ENCODE peak calls at places on chromosomes 1 and 21, in seven cellular contexts. One of them, this sample, is unnamed.

GRCh38 chr1:154264454-154264853 is 8.0 kb upstream of the HAX1 start:
- DNase-seq in HS-27A: no peak
- DNase-seq in activated T-cell treated with anti-CD3 and anti-CD28 coated beads, Interleukin-2, amount 50 U/mL, for 72 hours: no peak
- DNase-seq in NCI-H446 treated with DMSO at 0.1 percent for 48 hours: no peak
- DNase-seq in Panc1: no peak
- DNase-seq in heart right ventricle: no peak
- DNase-seq in posterior cingulate gyrus: no peak
- DNase-seq in this sample: no peak

GRCh38 chr21:37139902-37140301 is 66.8 kb downstream of the TTC3 start:
- DNase-seq in NCI-H446 treated with DMSO at 0.1 percent for 48 hours: no peak
- DNase-seq in heart right ventricle: no peak
- DNase-seq in posterior cingulate gyrus: no peak
- DNase-seq in Panc1: no peak
- DNase-seq in HS-27A: no peak
- DNase-seq in activated T-cell treated with anti-CD3 and anti-CD28 coated beads, Interleukin-2, amount 50 U/mL, for 72 hours: no peak
- DNase-seq in this sample: peak

GRCh38 chr1:164905891-164906290 is 346.9 kb downstream of the PBX1 start:
- DNase-seq in activated T-cell treated with anti-CD3 and anti-CD28 coated beads, Interleukin-2, amount 50 U/mL, for 72 hours: no peak
- DNase-seq in HS-27A: no peak
- DNase-seq in heart right ventricle: no peak
- DNase-seq in posterior cingulate gyrus: no peak
- DNase-seq in Panc1: no peak
- DNase-seq in NCI-H446 treated with DMSO at 0.1 percent for 48 hours: no peak
- DNase-seq in this sample: no peak

GRCh38 chr21:28937737-28938136 is 54.9 kb downstream of the LTN1 start:
- DNase-seq in HS-27A: no peak
- DNase-seq in NCI-H446 treated with DMSO at 0.1 percent for 48 hours: no peak
- DNase-seq in activated T-cell treated with anti-CD3 and anti-CD28 coated beads, Interleukin-2, amount 50 U/mL, for 72 hours: no peak
- DNase-seq in Panc1: no peak
- DNase-seq in posterior cingulate gyrus: no peak
- DNase-seq in heart right ventricle: no peak
- DNase-seq in this sample: no peak

GRCh38 chr1:168794057-168794456 is 65.1 kb upstream of the DPT start:
- DNase-seq in heart right ventricle: no peak
- DNase-seq in Panc1: no peak
- DNase-seq in NCI-H446 treated with DMSO at 0.1 percent for 48 hours: no peak
- DNase-seq in activated T-cell treated with anti-CD3 and anti-CD28 coated beads, Interleukin-2, amount 50 U/mL, for 72 hours: no peak
- DNase-seq in posterior cingulate gyrus: no peak
- DNase-seq in HS-27A: no peak
- DNase-seq in this sample: no peak

GRCh38 chr21:34938079-34938764 is 110.9 kb downstream of the RUNX1 start:
- DNase-seq in posterior cingulate gyrus: no peak
- DNase-seq in NCI-H446 treated with DMSO at 0.1 percent for 48 hours: no peak
- DNase-seq in HS-27A: no peak
- DNase-seq in Panc1: no peak
- DNase-seq in activated T-cell treated with anti-CD3 and anti-CD28 coated beads, Interleukin-2, amount 50 U/mL, for 72 hours: no peak
- DNase-seq in heart right ventricle: no peak
- DNase-seq in this sample: no peak

GRCh38 chr1:29653034-29653810 is 416.9 kb downstream of the PTPRU start:
- DNase-seq in Panc1: no peak
- DNase-seq in posterior cingulate gyrus: no peak
- DNase-seq in HS-27A: no peak
- DNase-seq in NCI-H446 treated with DMSO at 0.1 percent for 48 hours: no peak
- DNase-seq in heart right ventricle: no peak
- DNase-seq in activated T-cell treated with anti-CD3 and anti-CD28 coated beads, Interleukin-2, amount 50 U/mL, for 72 hours: no peak
- DNase-seq in this sample: no peak

GRCh38 chr1:178161516-178161915 is 67.6 kb downstream of the RASAL2 start:
- DNase-seq in heart right ventricle: no peak
- DNase-seq in NCI-H446 treated with DMSO at 0.1 percent for 48 hours: no peak
- DNase-seq in activated T-cell treated with anti-CD3 and anti-CD28 coated beads, Interleukin-2, amount 50 U/mL, for 72 hours: no peak
- DNase-seq in HS-27A: no peak
- DNase-seq in posterior cingulate gyrus: no peak
- DNase-seq in Panc1: no peak
- DNase-seq in this sample: peak

GRCh38 chr1:1361233-1361981 is 3.1 kb upstream of the MXRA8 start:
- DNase-seq in activated T-cell treated with anti-CD3 and anti-CD28 coated beads, Interleukin-2, amount 50 U/mL, for 72 hours: no peak
- DNase-seq in Panc1: no peak
- DNase-seq in heart right ventricle: no peak
- DNase-seq in HS-27A: no peak
- DNase-seq in posterior cingulate gyrus: no peak
- DNase-seq in NCI-H446 treated with DMSO at 0.1 percent for 48 hours: no peak
- DNase-seq in this sample: no peak

GRCh38 chr1:36822648-36823047 is 211.7 kb downstream of the GRIK3 start:
- DNase-seq in posterior cingulate gyrus: no peak
- DNase-seq in activated T-cell treated with anti-CD3 and anti-CD28 coated beads, Interleukin-2, amount 50 U/mL, for 72 hours: no peak
- DNase-seq in NCI-H446 treated with DMSO at 0.1 percent for 48 hours: no peak
- DNase-seq in Panc1: no peak
- DNase-seq in HS-27A: no peak
- DNase-seq in heart right ventricle: no peak
- DNase-seq in this sample: no peak

GRCh38 chr1:195820925-195821324 is 787.3 kb downstream of the KCNT2 start:
- DNase-seq in heart right ventricle: no peak
- DNase-seq in Panc1: no peak
- DNase-seq in posterior cingulate gyrus: no peak
- DNase-seq in activated T-cell treated with anti-CD3 and anti-CD28 coated beads, Interleukin-2, amount 50 U/mL, for 72 hours: no peak
- DNase-seq in NCI-H446 treated with DMSO at 0.1 percent for 48 hours: no peak
- DNase-seq in HS-27A: no peak
- DNase-seq in this sample: no peak

GRCh38 chr1:21801100-21801499 is 11.0 kb upstream of the LDLRAD2 start:
- DNase-seq in NCI-H446 treated with DMSO at 0.1 percent for 48 hours: no peak
- DNase-seq in activated T-cell treated with anti-CD3 and anti-CD28 coated beads, Interleukin-2, amount 50 U/mL, for 72 hours: no peak
- DNase-seq in heart right ventricle: no peak
- DNase-seq in Panc1: peak
- DNase-seq in posterior cingulate gyrus: no peak
- DNase-seq in HS-27A: peak
- DNase-seq in this sample: no peak

GRCh38 chr1:118118469-118118868 is 66.6 kb downstream of the SPAG17 start:
- DNase-seq in HS-27A: no peak
- DNase-seq in posterior cingulate gyrus: no peak
- DNase-seq in activated T-cell treated with anti-CD3 and anti-CD28 coated beads, Interleukin-2, amount 50 U/mL, for 72 hours: no peak
- DNase-seq in heart right ventricle: no peak
- DNase-seq in NCI-H446 treated with DMSO at 0.1 percent for 48 hours: no peak
- DNase-seq in Panc1: no peak
- DNase-seq in this sample: no peak

GRCh38 chr21:33643658-33644311 is 1.5 kb downstream of the ITSN1 start:
- DNase-seq in NCI-H446 treated with DMSO at 0.1 percent for 48 hours: no peak
- DNase-seq in activated T-cell treated with anti-CD3 and anti-CD28 coated beads, Interleukin-2, amount 50 U/mL, for 72 hours: no peak
- DNase-seq in heart right ventricle: no peak
- DNase-seq in posterior cingulate gyrus: no peak
- DNase-seq in HS-27A: peak
- DNase-seq in Panc1: no peak
- DNase-seq in this sample: no peak

GRCh38 chr1:33586111-33586510 is 113.7 kb downstream of the ZSCAN20 start:
- DNase-seq in NCI-H446 treated with DMSO at 0.1 percent for 48 hours: no peak
- DNase-seq in Panc1: peak
- DNase-seq in HS-27A: peak
- DNase-seq in posterior cingulate gyrus: no peak
- DNase-seq in activated T-cell treated with anti-CD3 and anti-CD28 coated beads, Interleukin-2, amount 50 U/mL, for 72 hours: no peak
- DNase-seq in heart right ventricle: no peak
- DNase-seq in this sample: peak

GRCh38 chr1:25871086-25871703 is 4.3 kb downstream of the PAQR7 start:
- DNase-seq in activated T-cell treated with anti-CD3 and anti-CD28 coated beads, Interleukin-2, amount 50 U/mL, for 72 hours: no peak
- DNase-seq in NCI-H446 treated with DMSO at 0.1 percent for 48 hours: no peak
- DNase-seq in HS-27A: no peak
- DNase-seq in heart right ventricle: no peak
- DNase-seq in posterior cingulate gyrus: no peak
- DNase-seq in Panc1: no peak
- DNase-seq in this sample: no peak

GRCh38 chr1:69475021-69475420 is 92.7 kb upstream of the LRRC7 start:
- DNase-seq in HS-27A: no peak
- DNase-seq in NCI-H446 treated with DMSO at 0.1 percent for 48 hours: no peak
- DNase-seq in activated T-cell treated with anti-CD3 and anti-CD28 coated beads, Interleukin-2, amount 50 U/mL, for 72 hours: no peak
- DNase-seq in posterior cingulate gyrus: no peak
- DNase-seq in heart right ventricle: no peak
- DNase-seq in Panc1: no peak
- DNase-seq in this sample: no peak

GRCh38 chr1:64630611-64631010 is 114.3 kb upstream of the RAVER2 start:
- DNase-seq in NCI-H446 treated with DMSO at 0.1 percent for 48 hours: no peak
- DNase-seq in activated T-cell treated with anti-CD3 and anti-CD28 coated beads, Interleukin-2, amount 50 U/mL, for 72 hours: no peak
- DNase-seq in HS-27A: no peak
- DNase-seq in posterior cingulate gyrus: no peak
- DNase-seq in heart right ventricle: no peak
- DNase-seq in Panc1: no peak
- DNase-seq in this sample: no peak

GRCh38 chr1:147585640-147586383 is 44.5 kb downstream of the BCL9 start:
- DNase-seq in heart right ventricle: no peak
- DNase-seq in activated T-cell treated with anti-CD3 and anti-CD28 coated beads, Interleukin-2, amount 50 U/mL, for 72 hours: no peak
- DNase-seq in HS-27A: no peak
- DNase-seq in posterior cingulate gyrus: no peak
- DNase-seq in NCI-H446 treated with DMSO at 0.1 percent for 48 hours: no peak
- DNase-seq in Panc1: no peak
- DNase-seq in this sample: no peak

GRCh38 chr1:201542166-201543045 is 3.5 kb downstream of the NAV1 start:
- DNase-seq in activated T-cell treated with anti-CD3 and anti-CD28 coated beads, Interleukin-2, amount 50 U/mL, for 72 hours: no peak
- DNase-seq in posterior cingulate gyrus: no peak
- DNase-seq in NCI-H446 treated with DMSO at 0.1 percent for 48 hours: peak
- DNase-seq in heart right ventricle: no peak
- DNase-seq in HS-27A: no peak
- DNase-seq in Panc1: no peak
- DNase-seq in this sample: peak

GRCh38 chr1:33347650-33347992 is 26.7 kb upstream of the A3GALT2 start:
- DNase-seq in NCI-H446 treated with DMSO at 0.1 percent for 48 hours: peak
- DNase-seq in Panc1: no peak
- DNase-seq in heart right ventricle: peak
- DNase-seq in posterior cingulate gyrus: no peak
- DNase-seq in HS-27A: no peak
- DNase-seq in activated T-cell treated with anti-CD3 and anti-CD28 coated beads, Interleukin-2, amount 50 U/mL, for 72 hours: no peak
- DNase-seq in this sample: peak

GRCh38 chr1:39952359-39953110 is 2.4 kb upstream of the MFSD2A start:
- DNase-seq in posterior cingulate gyrus: no peak
- DNase-seq in heart right ventricle: no peak
- DNase-seq in activated T-cell treated with anti-CD3 and anti-CD28 coated beads, Interleukin-2, amount 50 U/mL, for 72 hours: no peak
- DNase-seq in NCI-H446 treated with DMSO at 0.1 percent for 48 hours: no peak
- DNase-seq in HS-27A: no peak
- DNase-seq in Panc1: no peak
- DNase-seq in this sample: peak

GRCh38 chr1:53693773-53694717 is 44.9 kb downstream of the GLIS1 start:
- DNase-seq in NCI-H446 treated with DMSO at 0.1 percent for 48 hours: no peak
- DNase-seq in Panc1: no peak
- DNase-seq in activated T-cell treated with anti-CD3 and anti-CD28 coated beads, Interleukin-2, amount 50 U/mL, for 72 hours: no peak
- DNase-seq in heart right ventricle: no peak
- DNase-seq in HS-27A: no peak
- DNase-seq in posterior cingulate gyrus: no peak
- DNase-seq in this sample: peak

GRCh38 chr1:3775498-3776230 is 3.1 kb downstream of the SMIM1 start:
- DNase-seq in Panc1: peak
- DNase-seq in NCI-H446 treated with DMSO at 0.1 percent for 48 hours: no peak
- DNase-seq in activated T-cell treated with anti-CD3 and anti-CD28 coated beads, Interleukin-2, amount 50 U/mL, for 72 hours: peak
- DNase-seq in posterior cingulate gyrus: no peak
- DNase-seq in HS-27A: no peak
- DNase-seq in heart right ventricle: peak
- DNase-seq in this sample: peak

GRCh38 chr1:41504126-41505035 is 19.9 kb upstream of the EDN2 start:
- DNase-seq in heart right ventricle: no peak
- DNase-seq in activated T-cell treated with anti-CD3 and anti-CD28 coated beads, Interleukin-2, amount 50 U/mL, for 72 hours: no peak
- DNase-seq in HS-27A: no peak
- DNase-seq in posterior cingulate gyrus: no peak
- DNase-seq in Panc1: no peak
- DNase-seq in NCI-H446 treated with DMSO at 0.1 percent for 48 hours: peak
- DNase-seq in this sample: peak

GRCh38 chr1:62725255-62725654 is 37.1 kb upstream of the DOCK7 start:
- DNase-seq in HS-27A: no peak
- DNase-seq in Panc1: no peak
- DNase-seq in NCI-H446 treated with DMSO at 0.1 percent for 48 hours: no peak
- DNase-seq in posterior cingulate gyrus: no peak
- DNase-seq in heart right ventricle: no peak
- DNase-seq in activated T-cell treated with anti-CD3 and anti-CD28 coated beads, Interleukin-2, amount 50 U/mL, for 72 hours: no peak
- DNase-seq in this sample: peak

GRCh38 chr1:15345711-15346355 is 63.9 kb upstream of the EFHD2 start:
- DNase-seq in heart right ventricle: peak
- DNase-seq in activated T-cell treated with anti-CD3 and anti-CD28 coated beads, Interleukin-2, amount 50 U/mL, for 72 hours: peak
- DNase-seq in posterior cingulate gyrus: no peak
- DNase-seq in Panc1: no peak
- DNase-seq in NCI-H446 treated with DMSO at 0.1 percent for 48 hours: no peak
- DNase-seq in HS-27A: no peak
- DNase-seq in this sample: no peak